ENCODE peak calls at places on chromosome 10, in four cellular contexts. C is HepG2, R is H1, L is GM12878. A is an unnamed sample. For H3K4me1 and H3K27me3, the result is how much of the 10 kb centered on the place peaks cover.

GRCh38 chr10:127890935-127891334 is 1.8 kb downstream of the CLRN3 start:
- DNase-seq in R (no peak), L (no peak), C (no peak), A (no peak)

GRCh38 chr10:28797904-28798371 is 120.6 kb downstream of the BAMBI start:
- DNase-seq in C (no peak), R (no peak), L (no peak), A (no peak)

GRCh38 chr10:60434418-60435046 is 44.9 kb upstream of the ANK3 start:
- DNase-seq in C (peak), R (no peak), L (no peak), A (no peak)

GRCh38 chr10:15605740-15606369 is 113.9 kb downstream of the ITGA8 start:
- DNase-seq in R (no peak), C (no peak), L (no peak), A (no peak)

GRCh38 chr10:89793649-89794254 is 92.4 kb downstream of the KIF20B start:
- DNase-seq in C (peak), L (peak), R (peak), A (peak)

GRCh38 chr10:3777876-3778707 is 6.9 kb downstream of the KLF6 start:
- DNase-seq in C (no peak), L (no peak), R (no peak), A (no peak)

GRCh38 chr10:132624847-132625839 is 87.6 kb downstream of the INPP5A start:
- DNase-seq in C (no peak), R (no peak), L (no peak), A (peak)

GRCh38 chr10:22816298-22816653 is 101.9 kb upstream of the PIP4K2A start:
- DNase-seq in L (no peak), R (no peak), C (no peak), A (no peak)

GRCh38 chr10:87590705-87591588 is 68.7 kb upstream of the PAPSS2 start:
- DNase-seq in R (no peak), L (no peak), C (peak), A (no peak)

GRCh38 chr10:104450490-104450889 is 96.9 kb downstream of the CFAP58 start:
- DNase-seq in R (no peak), L (no peak), C (no peak), A (no peak)

GRCh38 chr10:104447899-104448298 is 94.3 kb downstream of the CFAP58 start:
- DNase-seq in L (no peak), C (no peak), R (no peak), A (no peak)

GRCh38 chr10:104452977-104453376 is 99.3 kb downstream of the CFAP58 start:
- DNase-seq in R (no peak), C (no peak), L (no peak), A (no peak)

GRCh38 chr10:104449402-104449801 is 95.8 kb downstream of the CFAP58 start:
- DNase-seq in R (no peak), C (no peak), L (no peak), A (no peak)

DNA sequence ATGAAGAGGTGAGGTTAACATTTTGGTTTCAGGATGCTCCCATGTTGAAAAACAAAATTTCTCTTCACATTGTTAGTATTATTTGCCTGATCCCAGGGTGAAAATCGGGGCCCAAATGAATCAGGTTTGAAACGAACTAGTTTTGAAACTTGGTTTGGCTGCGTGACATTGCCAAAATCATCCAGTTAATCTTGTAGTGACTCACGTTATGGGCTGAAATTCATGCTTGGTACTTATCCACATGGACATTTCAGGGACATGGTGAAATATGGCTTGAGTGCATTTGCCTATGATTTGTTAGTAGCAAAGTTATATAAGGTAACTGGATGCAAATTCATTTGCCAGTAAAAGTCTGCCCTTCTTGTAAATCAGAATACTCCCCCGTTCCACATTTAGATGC is 97.3 kb downstream of the CFAP58 start:
- DNase-seq in L (no peak), R (no peak), C (no peak), A (no peak)
- TF ChIP-seq SUZ12 in L (no peak), R (no peak), C (no peak), A (no peak)

GRCh38 chr10:73806176-73806950 is 5.0 kb downstream of the NDST2 start:
- DNase-seq in L (no peak), R (no peak), C (no peak), A (no peak)
- H3K4me1 ChIP-seq in L (under half), R (under half), C (under half), A (under half)

GRCh38 chr10:123141791-123142700 is 5.9 kb upstream of the HMX2 start:
- DNase-seq in L (no peak), R (no peak), C (no peak), A (no peak)
- H3K27me3 ChIP-seq in L (under half), R (half or more), C (half or more), A (half or more)

GRCh38 chr10:78894089-78894840 is 174.5 kb upstream of the ZMIZ1 start:
- DNase-seq in L (no peak), C (no peak), R (no peak), A (no peak)
- TF ChIP-seq SUZ12 in L (no peak), C (no peak), R (no peak), A (no peak)

GRCh38 chr10:68871731-68872342 is 29.3 kb upstream of the DDX50 start:
- DNase-seq in L (no peak), R (no peak), C (peak), A (peak)
- H3K4me1 ChIP-seq in L (under half), R (under half), C (half or more), A (under half)